ENCODE peak calls at places on chromosomes 13 and 19, in seven cellular contexts. R, D, W, H, Y, S and K are unnamed samples.

GRCh38 chr13:39385621-39386231 is 217.3 kb downstream of the LHFPL6 start:
- DNase-seq in R (no peak), S (peak; percentile 83), H (no peak), W (no peak), D (no peak), Y (no peak), K (no peak)

GRCh38 chr13:112229992-112230872 is 145.9 kb upstream of the SPACA7 start:
- DNase-seq in R (no peak), Y (no peak), D (no peak), S (no peak), W (no peak), H (peak; percentile 22), K (no peak)

GRCh38 chr19:12766051-12766521 is 9.3 kb downstream of the HOOK2 start:
- DNase-seq in W (peak; percentile 72), D (no peak), Y (peak; percentile 86), H (peak; percentile 94), S (peak; percentile 87), R (peak; percentile 63), K (no peak)

GRCh38 chr19:46559203-46559602 is 41.9 kb upstream of the CALM3 start:
- DNase-seq in H (no peak), S (no peak), R (no peak), D (no peak), W (no peak), Y (no peak), K (no peak)

GRCh38 chr13:80249906-80250513 is 90.9 kb downstream of the SPRY2 start:
- DNase-seq in H (no peak), Y (no peak), S (no peak), R (no peak), D (no peak), W (no peak), K (no peak)

GRCh38 chr19:3699071-3699740 is 1.1 kb downstream of the PIP5K1C start:
- DNase-seq in R (peak; percentile 46), Y (no peak), D (peak; percentile 54), H (peak; percentile 61), W (peak; percentile 66), S (peak; percentile 39), K (no peak)

GRCh38 chr19:47230122-47230920 is 678 bp downstream of the BBC3 start:
- DNase-seq in W (peak; percentile 58), S (peak; percentile 77), Y (peak; percentile 81), R (peak; percentile 67), H (peak; percentile 89), D (no peak), K (no peak)

GRCh38 chr13:31201341-31202024 is 1.7 kb downstream of the B3GLCT start:
- DNase-seq in Y (no peak), W (peak; percentile 35), R (peak; percentile 24), S (no peak), D (peak; percentile 23), H (no peak), K (no peak)

GRCh38 chr13:51071493-51071892 is 39.6 kb downstream of the C13orf42 start:
- DNase-seq in R (no peak), W (no peak), D (no peak), H (no peak), Y (no peak), S (no peak), K (no peak)

GRCh38 chr13:31320946-31321345 is 121.2 kb downstream of the B3GLCT start:
- DNase-seq in Y (no peak), W (no peak), S (no peak), H (no peak), R (no peak), D (no peak), K (no peak)

GRCh38 chr19:31232220-31232619 is 117.0 kb downstream of the TSHZ3 start:
- DNase-seq in H (no peak), Y (no peak), D (no peak), S (peak; percentile 41), W (no peak), R (no peak), K (no peak)
- TF ChIP-seq CTCF in H (no peak), Y (no peak), D (peak; percentile 15), S (peak; percentile 31), W (no peak), R (no peak), K (no peak)

DNA sequence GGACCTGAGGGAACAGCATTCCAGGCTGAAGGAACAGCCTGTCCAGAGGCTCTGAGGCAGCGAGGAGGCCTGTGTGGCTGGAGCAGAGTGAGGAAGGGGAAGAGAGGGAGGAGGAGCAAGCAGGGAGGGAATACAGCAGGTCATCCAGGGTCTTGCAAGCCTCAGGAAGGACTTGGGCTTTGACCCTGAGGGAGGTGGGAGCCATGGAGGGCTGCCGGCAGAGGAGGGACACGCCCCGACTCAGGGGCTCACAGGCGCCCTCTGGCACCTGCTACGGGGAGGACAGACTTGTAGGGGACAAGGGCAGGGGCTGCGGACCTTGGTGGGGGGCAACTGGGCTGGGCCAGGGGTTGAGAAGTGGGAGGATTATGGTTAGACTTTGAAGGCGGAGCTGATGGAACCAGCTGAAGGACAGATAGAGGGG is 4.7 kb downstream of the TINCR start:
- DNase-seq in W (no peak), Y (no peak), H (no peak), S (no peak), D (no peak), R (no peak), K (no peak)
- TF ChIP-seq CTCF in W (no peak), Y (no peak), H (no peak), S (peak; percentile 23), D (no peak), R (no peak), K (peak; percentile 6)

GRCh38 chr19:18605196-18605545 is 1.4 kb downstream of the CRLF1 start:
- DNase-seq in S (no peak), R (no peak), W (no peak), H (no peak), D (no peak), Y (no peak), K (no peak)

GRCh38 chr19:18601875-18602274 is 4.7 kb downstream of the CRLF1 start:
- DNase-seq in R (no peak), Y (no peak), S (no peak), D (no peak), H (no peak), W (no peak), K (no peak)

GRCh38 chr19:18603958-18604819 is 2.4 kb downstream of the CRLF1 start:
- DNase-seq in Y (no peak), W (no peak), H (no peak), R (no peak), D (no peak), S (peak; percentile 68), K (no peak)

GRCh38 chr19:18604820-18605159 is 1.8 kb downstream of the CRLF1 start:
- DNase-seq in H (no peak), D (no peak), W (no peak), Y (no peak), R (no peak), S (no peak), K (no peak)

DNA sequence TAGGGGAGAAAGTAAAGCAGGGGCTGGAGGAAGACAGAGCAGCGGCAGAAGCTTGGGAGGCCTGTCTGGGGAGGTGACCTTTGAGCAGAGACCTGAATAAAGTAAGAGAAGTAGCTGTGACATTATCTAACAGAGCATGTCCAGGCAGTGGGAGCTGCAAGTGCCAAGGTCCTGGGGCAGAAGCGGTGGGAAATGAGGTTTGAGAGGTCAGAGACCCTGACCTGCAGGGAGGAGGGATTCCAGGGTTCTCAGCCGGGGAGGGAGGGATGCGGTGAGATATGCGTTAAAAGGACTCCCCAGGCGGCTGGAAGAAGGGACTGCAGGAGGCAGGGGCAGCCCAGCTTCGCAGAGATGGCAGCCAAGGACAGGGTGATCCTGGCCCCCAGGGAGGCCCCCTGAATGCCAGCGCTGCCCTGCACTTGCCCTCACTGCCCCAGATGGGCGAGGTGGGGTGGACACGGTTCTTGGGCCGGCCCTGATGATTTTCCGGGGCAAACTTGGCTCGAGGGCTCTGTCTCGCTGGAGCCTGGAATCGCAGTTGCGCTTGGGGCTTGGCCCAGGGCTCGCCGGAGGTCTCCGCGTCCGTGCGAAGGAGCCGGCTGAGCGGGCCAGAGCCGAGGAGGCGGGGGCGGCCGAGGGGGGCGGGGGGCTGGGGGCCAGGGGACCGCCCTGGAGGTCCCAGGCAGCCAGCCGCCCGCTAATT is 3.2 kb downstream of the CRLF1 start:
- DNase-seq in D (no peak), R (no peak), H (no peak), S (peak; percentile 75), W (no peak), Y (peak; percentile 45), K (no peak)
- TF ChIP-seq CTCF in D (peak; percentile 26), R (no peak), H (peak; percentile 18), S (peak; percentile 29), W (peak; percentile 28), Y (peak; percentile 31), K (peak; percentile 42)

GRCh38 chr19:6427131-6427530 is 2.5 kb upstream of the KHSRP start:
- DNase-seq in Y (no peak), W (no peak), R (no peak), S (no peak), H (no peak), D (no peak), K (no peak)

GRCh38 chr19:6424190-6424938 is at the start of gene KHSRP:
- DNase-seq in H (no peak), D (no peak), W (no peak), S (peak; percentile 67), Y (peak; percentile 53), R (no peak), K (no peak)

GRCh38 chr19:6423499-6424189 is 967 bp downstream of the KHSRP start:
- DNase-seq in S (peak; percentile 75), W (no peak), Y (peak; percentile 73), H (no peak), R (peak; percentile 38), D (no peak), K (no peak)

GRCh38 chr19:6424939-6425731 is 524 bp upstream of the KHSRP start:
- DNase-seq in Y (peak; percentile 98), S (peak; percentile 100), D (peak; percentile 100), R (peak; percentile 100), H (peak; percentile 100), W (peak; percentile 100), K (peak; percentile 99)

GRCh38 chr19:6425732-6426686 is 1.4 kb upstream of the KHSRP start:
- DNase-seq in H (no peak), S (no peak), R (no peak), W (no peak), Y (no peak), D (no peak), K (no peak)
- TF ChIP-seq CTCF in H (peak; percentile 14), S (peak; percentile 14), R (no peak), W (no peak), Y (no peak), D (no peak), K (no peak)

GRCh38 chr13:41847216-41847615 is 113.7 kb downstream of the VWA8 start:
- DNase-seq in S (no peak), H (no peak), Y (no peak), D (no peak), R (no peak), W (no peak), K (no peak)

GRCh38 chr13:41848435-41849255 is 112.3 kb downstream of the VWA8 start:
- DNase-seq in D (no peak), Y (no peak), S (no peak), R (no peak), H (no peak), W (no peak), K (no peak)
- TF ChIP-seq CTCF in D (no peak), Y (no peak), S (peak; percentile 20), R (no peak), H (no peak), W (no peak), K (peak; percentile 1)